ENCODE peak calls at places on chromosome 14, in seven cellular contexts. O is left cardiac atrium; N is ELR; D is right lobe of liver; X is stimulated activated CD4-positive, alpha-beta T cell treated with anti-CD3 and anti-CD28 coated beads, TNF-alpha, amount 100 ng/mL, for 4 hours; V is MM.1S; J is NCI-H748 treated with DMSO at 0.1 percent for 48 hours. P is an unnamed sample.

GRCh38 chr14:99704037-99704436 is 19.9 kb downstream of the CYP46A1 start:
- DNase-seq in D (no peak), V (no peak), N (no peak), O (no peak), J (no peak), X (no peak), P (no peak)

GRCh38 chr14:61213930-61214329 is 67.2 kb downstream of the TMEM30B start:
- DNase-seq in V (no peak), X (no peak), D (no peak), O (no peak), J (no peak), N (peak), P (no peak)

GRCh38 chr14:88554458-88555286 is at the start of gene PTPN21:
- DNase-seq in D (peak), J (no peak), N (peak), O (peak), V (peak), X (no peak), P (peak)

GRCh38 chr14:63295991-63296630 is 22.6 kb downstream of the GPHB5 start:
- DNase-seq in N (no peak), X (no peak), V (no peak), J (no peak), O (no peak), D (no peak), P (no peak)

GRCh38 chr14:65098586-65098985 is 3.7 kb downstream of the MAX start:
- DNase-seq in D (no peak), X (no peak), V (peak), O (no peak), N (peak), J (no peak), P (no peak)

GRCh38 chr14:64758711-64759554 is 54.7 kb downstream of the PLEKHG3 start:
- DNase-seq in V (no peak), N (peak), X (no peak), J (no peak), O (peak), D (peak), P (no peak)

GRCh38 chr14:100629696-100630095 is 42.5 kb upstream of the BEGAIN start:
- DNase-seq in X (no peak), N (no peak), O (no peak), V (no peak), D (no peak), J (no peak), P (peak)

GRCh38 chr14:31933716-31934115 is 143.4 kb upstream of the ARHGAP5 start:
- DNase-seq in O (no peak), X (no peak), V (no peak), N (peak), J (peak), D (no peak), P (no peak)

GRCh38 chr14:71190691-71191090 is 283.4 kb downstream of the PCNX1 start:
- DNase-seq in V (no peak), J (no peak), D (no peak), X (no peak), O (no peak), N (no peak), P (no peak)

GRCh38 chr14:31275731-31276130 is 68.1 kb upstream of the HECTD1 start:
- DNase-seq in D (no peak), N (peak), O (no peak), V (no peak), X (no peak), J (no peak), P (no peak)

GRCh38 chr14:72948481-72949138 is 22.3 kb downstream of the DCAF4 start:
- DNase-seq in V (peak), J (peak), D (no peak), N (peak), X (peak), O (peak), P (peak)

GRCh38 chr14:58873228-58873953 is 235.6 kb downstream of the DACT1 start:
- DNase-seq in O (no peak), D (no peak), J (peak), V (no peak), X (no peak), N (no peak), P (no peak)

GRCh38 chr14:102479777-102480176 is 29.8 kb downstream of the ANKRD9 start:
- DNase-seq in X (no peak), N (no peak), V (no peak), D (peak), O (peak), J (no peak), P (peak)

GRCh38 chr14:81095539-81095938 is 125.2 kb downstream of the GTF2A1 start:
- DNase-seq in O (no peak), N (no peak), J (no peak), X (no peak), D (no peak), V (no peak), P (no peak)

GRCh38 chr14:42424501-42424900 is 817.8 kb downstream of the LRFN5 start:
- DNase-seq in X (no peak), J (no peak), D (no peak), N (peak), O (no peak), V (no peak), P (no peak)

GRCh38 chr14:103401223-103402214 is 16.3 kb downstream of the MARK3 start:
- DNase-seq in J (no peak), O (no peak), V (no peak), N (peak), D (no peak), X (no peak), P (no peak)

GRCh38 chr14:70827366-70828151 is 18.2 kb upstream of the MAP3K9 start:
- DNase-seq in J (no peak), V (no peak), N (peak), O (no peak), X (no peak), D (peak), P (no peak)

GRCh38 chr14:51715250-51715649 is 63.5 kb downstream of the FRMD6 start:
- DNase-seq in X (no peak), O (no peak), D (no peak), V (no peak), J (no peak), N (no peak), P (no peak)

GRCh38 chr14:87830443-87831096 is 162.4 kb downstream of the GALC start:
- DNase-seq in N (no peak), X (no peak), J (no peak), D (no peak), V (no peak), O (no peak), P (no peak)

GRCh38 chr14:93005135-93005813 is 82.3 kb downstream of the CHGA start:
- DNase-seq in D (no peak), X (no peak), N (no peak), V (no peak), J (no peak), O (no peak), P (no peak)

GRCh38 chr14:75794615-75795038 is 133.6 kb downstream of the TTLL5 start:
- DNase-seq in J (no peak), V (no peak), X (no peak), O (no peak), D (no peak), N (peak), P (no peak)

GRCh38 chr14:61472025-61472672 is 150.8 kb downstream of the PRKCH start:
- DNase-seq in X (no peak), V (no peak), N (peak), J (no peak), O (peak), D (no peak), P (no peak)

GRCh38 chr14:56799327-56799645 is 11.0 kb downstream of the OTX2 start:
- DNase-seq in J (no peak), V (no peak), N (no peak), D (no peak), O (no peak), X (no peak), P (no peak)

GRCh38 chr14:91945776-91946305 is 1.7 kb downstream of the FBLN5 start:
- DNase-seq in J (no peak), O (no peak), V (no peak), X (no peak), D (no peak), N (peak), P (no peak)

GRCh38 chr14:100400115-100400514 is 77.0 kb downstream of the SLC25A47 start:
- DNase-seq in N (no peak), X (no peak), J (no peak), D (no peak), V (no peak), O (no peak), P (no peak)

GRCh38 chr14:25007832-25008231 is 42.1 kb downstream of the STXBP6 start:
- DNase-seq in N (no peak), X (no peak), V (no peak), O (no peak), J (no peak), D (no peak), P (peak)

GRCh38 chr14:45112886-45113772 is 21.2 kb downstream of the FKBP3 start:
- DNase-seq in N (peak), V (no peak), D (no peak), J (no peak), O (no peak), X (no peak), P (no peak)